ENCODE peak calls at places on chromosomes 5 and 9, in eight cellular contexts. E is HT-29, X is astrocyte, H is endothelial cell, Z is mucosa of descending colon, G is neural progenitor cell, I is T-helper 17 cell, B is myocyte. Q is an unnamed sample.

GRCh38 chr5:59517926-59518585 is 375.5 kb downstream of the PDE4D start:
- DNase-seq in E (no peak), Z (no peak), X (peak; percentile 90), B (peak; percentile 42), H (no peak), G (no peak), I (no peak), Q (no peak)

GRCh38 chr5:158390556-158390955 is 531.6 kb upstream of the CLINT1 start:
- DNase-seq in Z (no peak), G (no peak), X (peak; percentile 58), B (no peak), H (no peak), I (no peak), E (no peak), Q (no peak)

GRCh38 chr5:43075319-43076293 is 35.5 kb upstream of the ANXA2R start:
- DNase-seq in H (no peak), G (no peak), Z (no peak), B (peak; percentile 50), X (no peak), E (no peak), I (no peak), Q (no peak)

GRCh38 chr5:139481580-139482049 is 943 bp downstream of the STING1 start:
- DNase-seq in I (no peak), Z (peak; percentile 47), G (no peak), X (no peak), E (no peak), H (no peak), B (peak; percentile 53), Q (no peak)

GRCh38 chr5:14663734-14664269 is 716 bp upstream of the OTULIN start:
- DNase-seq in E (peak; percentile 59), X (no peak), G (peak; percentile 33), H (peak; percentile 18), I (no peak), Z (no peak), B (peak; percentile 28), Q (peak; percentile 42)

GRCh38 chr5:13771011-13771571 is 173.4 kb downstream of the DNAH5 start:
- DNase-seq in H (no peak), G (no peak), I (no peak), B (peak; percentile 72), X (peak; percentile 66), E (no peak), Z (no peak), Q (no peak)

GRCh38 chr5:130616161-130616560 is 548.9 kb downstream of the HINT1 start:
- DNase-seq in E (no peak), H (no peak), X (no peak), Z (no peak), B (no peak), G (no peak), I (no peak), Q (no peak)

GRCh38 chr5:33472805-33473409 is 32.1 kb downstream of the TARS1 start:
- DNase-seq in E (no peak), G (no peak), H (no peak), B (no peak), X (no peak), Z (no peak), I (no peak), Q (no peak)

GRCh38 chr9:105059260-105059659 is 131.3 kb upstream of the ABCA1 start:
- DNase-seq in H (no peak), Z (no peak), B (no peak), X (peak; percentile 43), E (no peak), I (no peak), G (no peak), Q (no peak)

GRCh38 chr9:111158375-111158774 is 120.1 kb upstream of the LPAR1 start:
- DNase-seq in X (peak; percentile 38), Z (no peak), I (no peak), B (peak; percentile 56), E (no peak), G (no peak), H (no peak), Q (no peak)

GRCh38 chr9:89096807-89097206 is 81.8 kb downstream of the SHC3 start:
- DNase-seq in H (no peak), B (no peak), X (no peak), I (no peak), G (no peak), E (no peak), Z (no peak), Q (no peak)

GRCh38 chr9:22452415-22453010 is 5.9 kb downstream of the DMRTA1 start:
- DNase-seq in X (no peak), G (peak; percentile 57), Z (peak; percentile 70), H (peak; percentile 48), B (peak; percentile 63), I (no peak), E (peak; percentile 74), Q (peak; percentile 45)

GRCh38 chr9:116791314-116791713 is 104.2 kb downstream of the TRIM32 start:
- DNase-seq in I (no peak), X (no peak), H (no peak), B (no peak), Z (peak; percentile 9), G (no peak), E (no peak), Q (no peak)

GRCh38 chr9:75623462-75623861 is 267.0 kb upstream of the PCSK5 start:
- DNase-seq in X (no peak), Z (no peak), I (no peak), E (no peak), H (no peak), G (no peak), B (peak; percentile 10), Q (no peak)

GRCh38 chr5:90947667-90948066 is 389.1 kb downstream of the ADGRV1 start:
- DNase-seq in E (no peak), X (no peak), Z (no peak), B (no peak), H (no peak), I (no peak), G (no peak), Q (no peak)

GRCh38 chr9:112378441-112379176 is 1.3 kb upstream of the HSDL2 start:
- DNase-seq in E (peak; percentile 29), G (no peak), I (peak; percentile 8), B (peak; percentile 9), H (no peak), Z (peak; percentile 55), X (no peak), Q (no peak)

GRCh38 chr9:36575411-36575882 is 2.8 kb downstream of the MELK start:
- DNase-seq in H (no peak), E (no peak), Z (no peak), G (no peak), B (no peak), X (no peak), I (no peak), Q (no peak)

GRCh38 chr5:81268797-81269196 is 32.6 kb upstream of the ZCCHC9 start:
- DNase-seq in H (no peak), B (peak; percentile 61), X (peak; percentile 86), G (no peak), I (no peak), E (peak; percentile 22), Z (no peak), Q (no peak)

GRCh38 chr9:137052293-137052692 is 1.6 kb downstream of the ENTPD2 start:
- DNase-seq in B (no peak), X (no peak), G (no peak), H (no peak), E (no peak), Z (no peak), I (no peak), Q (no peak)

GRCh38 chr9:113331780-113332179 is 8.3 kb downstream of the WDR31 start:
- DNase-seq in B (no peak), G (no peak), Z (no peak), H (no peak), I (no peak), X (no peak), E (no peak), Q (no peak)

GRCh38 chr5:61704289-61704688 is 372.2 kb downstream of the ZSWIM6 start:
- DNase-seq in I (no peak), X (no peak), E (no peak), B (no peak), G (no peak), Z (no peak), H (no peak), Q (no peak)